ENCODE peak calls at places on chromosomes 5 and 9, in seven cellular contexts. One of them, this sample, is unnamed.

GRCh38 chr9:135074354-135075233 is 12.9 kb upstream of the OLFM1 start:
- DNase-seq in sciatic nerve: peak; percentile 54
- DNase-seq in HuH-7.5: no peak
- DNase-seq in lower lobe of right lung: no peak
- DNase-seq in nucleus accumbens: no peak
- DNase-seq in adrenal gland: no peak
- DNase-seq in NCI-H2107: no peak
- DNase-seq in this sample: no peak

GRCh38 chr9:74073897-74074296 is 423.2 kb upstream of the RORB start:
- DNase-seq in HuH-7.5: no peak
- DNase-seq in NCI-H2107: no peak
- DNase-seq in sciatic nerve: no peak
- DNase-seq in nucleus accumbens: no peak
- DNase-seq in lower lobe of right lung: no peak
- DNase-seq in adrenal gland: no peak
- DNase-seq in this sample: no peak

GRCh38 chr9:78439866-78440830 is 143.2 kb downstream of the PSAT1 start:
- DNase-seq in nucleus accumbens: no peak
- DNase-seq in sciatic nerve: no peak
- DNase-seq in HuH-7.5: no peak
- DNase-seq in lower lobe of right lung: no peak
- DNase-seq in NCI-H2107: no peak
- DNase-seq in adrenal gland: no peak
- DNase-seq in this sample: peak; percentile 92

GRCh38 chr9:137817236-137818200 is 60.1 kb upstream of the CACNA1B start:
- DNase-seq in adrenal gland: no peak
- DNase-seq in HuH-7.5: no peak
- DNase-seq in nucleus accumbens: no peak
- DNase-seq in lower lobe of right lung: no peak
- DNase-seq in sciatic nerve: no peak
- DNase-seq in NCI-H2107: no peak
- DNase-seq in this sample: no peak

GRCh38 chr5:62720036-62720441 is 141.4 kb downstream of the LRRC70 start:
- DNase-seq in nucleus accumbens: no peak
- DNase-seq in HuH-7.5: peak; percentile 28
- DNase-seq in adrenal gland: peak; percentile 26
- DNase-seq in lower lobe of right lung: peak; percentile 53
- DNase-seq in NCI-H2107: no peak
- DNase-seq in sciatic nerve: no peak
- DNase-seq in this sample: no peak

GRCh38 chr5:127754727-127755126 is 51.5 kb downstream of the CCDC192 start:
- DNase-seq in sciatic nerve: no peak
- DNase-seq in lower lobe of right lung: no peak
- DNase-seq in nucleus accumbens: no peak
- DNase-seq in adrenal gland: no peak
- DNase-seq in HuH-7.5: no peak
- DNase-seq in NCI-H2107: no peak
- DNase-seq in this sample: no peak

GRCh38 chr9:127161081-127161621 is 38.7 kb upstream of the ANGPTL2 start:
- DNase-seq in adrenal gland: peak; percentile 2
- DNase-seq in NCI-H2107: no peak
- DNase-seq in nucleus accumbens: no peak
- DNase-seq in HuH-7.5: no peak
- DNase-seq in sciatic nerve: no peak
- DNase-seq in lower lobe of right lung: no peak
- DNase-seq in this sample: no peak

GRCh38 chr5:160899735-160900134 is 47.7 kb upstream of the ATP10B start:
- DNase-seq in sciatic nerve: no peak
- DNase-seq in NCI-H2107: no peak
- DNase-seq in lower lobe of right lung: no peak
- DNase-seq in HuH-7.5: no peak
- DNase-seq in adrenal gland: no peak
- DNase-seq in nucleus accumbens: no peak
- DNase-seq in this sample: no peak